ENCODE peak calls at places on chromosomes 12 and 14, in six cellular contexts. N, S, G, M, J and X are unnamed samples.
A peak's percentile ranks its signal among the peaks of the same experiment; 100 is the strongest.

GRCh38 chr12:29427964-29428363 is 47.0 kb upstream of the ERGIC2 start:
- DNase-seq in N (peak; percentile 55), S (peak; percentile 49), G (no peak), M (no peak), J (no peak), X (peak; percentile 57)

GRCh38 chr12:25957898-25958253 is 606 bp upstream of the RASSF8 start:
- DNase-seq in J (no peak), G (no peak), S (no peak), M (no peak), N (no peak), X (peak; percentile 5)

GRCh38 chr12:91250273-91250672 is 67.7 kb upstream of the DCN start:
- DNase-seq in S (no peak), J (no peak), M (no peak), G (no peak), N (no peak), X (no peak)

GRCh38 chr14:70782361-70782760 is 27.0 kb downstream of the MAP3K9 start:
- DNase-seq in S (no peak), J (no peak), M (no peak), N (no peak), G (no peak), X (no peak)

GRCh38 chr12:129064201-129064881 is 211.1 kb downstream of the GLT1D1 start:
- DNase-seq in J (no peak), G (no peak), M (no peak), N (no peak), S (no peak), X (no peak)

GRCh38 chr14:96925422-96925821 is 128.2 kb downstream of the VRK1 start:
- DNase-seq in J (no peak), S (no peak), N (no peak), G (no peak), M (no peak), X (no peak)

GRCh38 chr12:3117628-3118027 is 40.4 kb downstream of the TSPAN9 start:
- DNase-seq in S (no peak), N (no peak), G (no peak), M (no peak), J (no peak), X (no peak)

GRCh38 chr14:44374906-44375305 is 132.2 kb downstream of the FSCB start:
- DNase-seq in N (no peak), J (no peak), S (no peak), G (no peak), M (no peak), X (no peak)

GRCh38 chr12:76152161-76152807 is 67.8 kb upstream of the NAP1L1 start:
- DNase-seq in G (no peak), J (no peak), N (peak; percentile 59), M (no peak), S (peak; percentile 31), X (peak; percentile 75)

DNA sequence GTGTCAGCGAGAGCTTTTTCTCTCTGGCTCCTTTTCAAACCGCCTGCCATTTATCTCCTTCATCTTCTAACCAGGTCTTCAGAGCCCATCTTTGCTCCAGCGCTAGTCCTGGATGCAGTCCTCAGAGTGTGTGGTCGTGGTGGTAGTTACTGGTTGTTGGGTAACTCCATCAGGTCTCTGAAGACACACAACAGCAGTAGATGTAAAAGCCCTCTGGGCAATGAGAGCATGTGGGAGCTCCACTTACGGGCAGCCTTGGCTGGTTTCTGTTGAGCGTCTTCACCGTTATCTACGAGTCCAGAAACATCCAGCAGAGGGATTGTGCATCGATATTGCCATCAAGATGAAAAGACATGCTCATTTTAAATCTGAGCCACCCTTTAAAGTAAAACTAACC is 61.2 kb downstream of the FBXL14 start:
- DNase-seq in M (no peak), S (peak; percentile 53), J (no peak), N (peak; percentile 61), G (no peak), X (peak; percentile 78)
- TF ChIP-seq CTCF in M (no peak), S (no peak), J (no peak), N (no peak), G (no peak), X (peak; percentile 31)

GRCh38 chr14:54564799-54565235 is 2.1 kb upstream of the SAMD4A start:
- DNase-seq in S (peak; percentile 43), N (no peak), J (no peak), G (no peak), M (peak; percentile 22), X (no peak)
- TF ChIP-seq CTCF in S (no peak), N (no peak), J (no peak), G (no peak), M (no peak), X (no peak)

DNA sequence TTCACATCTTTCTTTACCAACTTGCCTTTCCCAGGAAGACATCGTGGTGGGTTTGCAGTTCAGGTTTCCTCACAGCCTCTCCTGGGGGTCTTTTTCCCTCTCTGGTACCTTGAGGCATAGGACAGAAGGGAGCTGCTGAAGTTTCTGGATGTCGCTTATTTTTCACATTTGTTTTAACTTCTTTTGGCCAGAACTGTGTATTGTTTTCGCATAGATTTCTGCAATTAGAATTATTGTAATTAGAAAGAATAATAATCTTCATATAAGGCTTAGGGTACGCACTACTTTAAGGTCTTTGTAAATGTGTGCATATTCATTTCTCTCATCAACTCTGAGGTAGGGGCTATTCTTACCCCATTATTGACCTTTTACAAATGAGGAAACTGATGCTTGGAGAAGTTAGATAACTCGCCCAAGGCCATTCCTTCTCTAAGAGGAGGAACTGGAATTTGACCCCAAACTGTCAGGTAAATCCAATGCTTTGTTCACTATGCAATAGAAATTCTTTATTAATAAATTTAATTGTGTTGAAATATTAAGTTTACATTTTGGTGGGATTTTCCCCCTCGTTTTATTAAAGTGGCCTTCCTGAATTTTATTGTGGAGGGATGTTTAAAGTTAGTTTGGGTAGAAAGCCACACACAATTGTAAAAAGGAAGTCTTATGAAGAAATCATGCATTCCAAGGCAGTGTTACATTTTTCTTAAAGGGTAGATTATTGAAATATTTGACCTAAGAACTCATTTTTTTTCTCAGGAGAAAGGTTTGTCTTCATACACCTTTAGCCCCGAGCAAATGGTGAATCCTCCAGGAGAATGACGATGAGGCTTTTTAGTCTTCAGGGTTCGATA is 12.1 kb upstream of the SLC38A2 start:
- DNase-seq in J (no peak), M (no peak), S (peak; percentile 35), G (no peak), N (no peak), X (no peak)
- TF ChIP-seq CTCF in J (no peak), M (no peak), S (no peak), G (no peak), N (no peak), X (no peak)

GRCh38 chr14:56282179-56282578 is 164.0 kb downstream of the PELI2 start:
- DNase-seq in G (no peak), M (no peak), N (no peak), S (no peak), J (no peak), X (no peak)

GRCh38 chr14:56278383-56278782 is 160.2 kb downstream of the PELI2 start:
- DNase-seq in S (no peak), J (no peak), G (no peak), N (no peak), M (no peak), X (no peak)

GRCh38 chr14:56284641-56285040 is 166.4 kb downstream of the PELI2 start:
- DNase-seq in G (no peak), S (no peak), J (no peak), N (no peak), M (no peak), X (no peak)

DNA sequence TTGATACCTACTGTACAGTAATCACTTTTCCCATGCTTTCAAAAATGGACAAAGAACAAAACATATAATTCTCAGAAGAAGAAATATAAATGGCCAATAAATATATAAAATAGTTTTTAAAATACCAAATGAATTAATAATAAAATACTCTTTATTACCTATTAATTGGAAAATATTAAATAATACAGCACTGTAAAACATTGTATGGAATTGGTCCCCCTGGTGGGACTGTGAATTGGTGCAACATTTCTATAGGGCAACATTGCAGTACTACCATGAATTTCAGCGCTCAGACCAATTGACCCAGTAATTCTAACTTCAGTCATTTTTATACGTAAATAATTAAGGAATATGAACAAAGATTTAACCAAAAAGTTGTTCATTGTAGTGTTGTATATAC is 162.6 kb downstream of the PELI2 start:
- DNase-seq in J (no peak), N (no peak), G (no peak), S (no peak), M (no peak), X (no peak)
- TF ChIP-seq CTCF in J (no peak), N (no peak), G (no peak), S (no peak), M (no peak), X (no peak)

DNA sequence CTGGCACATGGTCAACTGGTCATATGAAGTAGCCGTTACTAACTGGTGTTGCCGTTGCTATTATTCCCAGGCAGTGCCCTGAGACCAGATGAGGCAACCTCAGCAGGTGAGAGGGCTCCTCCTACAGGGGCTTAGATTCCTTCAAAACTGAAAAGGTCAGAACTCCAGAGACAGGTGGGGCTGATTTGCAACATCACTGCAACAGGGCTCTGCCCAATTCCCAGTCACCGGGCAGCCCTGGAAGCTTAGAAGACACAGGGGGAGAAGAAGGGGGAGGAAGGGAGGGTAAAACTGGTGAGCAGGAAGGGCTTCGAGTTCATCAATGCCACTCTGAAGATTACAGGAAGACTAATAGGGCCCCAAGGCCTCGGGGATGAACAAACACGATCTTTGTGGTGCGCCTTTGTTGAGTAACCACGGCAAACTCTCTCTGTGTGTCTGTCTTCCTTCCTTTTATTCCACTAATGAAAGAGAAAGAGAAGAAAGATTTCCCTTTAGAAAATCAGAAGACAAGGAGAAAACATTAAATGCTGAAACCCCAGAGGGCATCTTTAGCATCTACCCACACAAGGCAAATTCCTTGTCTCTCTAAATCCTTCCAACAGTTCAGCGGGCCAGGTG is 749.1 kb upstream of the TBX3 start:
- DNase-seq in G (no peak), J (no peak), N (no peak), M (peak; percentile 56), S (no peak), X (no peak)
- TF ChIP-seq CTCF in G (no peak), J (no peak), N (no peak), M (no peak), S (no peak), X (no peak)